ENCODE peak calls at places on chromosomes 2 and 18, in eight cellular contexts. W, Y, Z, C, H, Q, A and T are unnamed samples. For H3K27me3 and H3K9me3, the result is how much of the 10 kb centered on the place peaks cover.

GRCh38 chr2:64767670-64768425 is 114.1 kb upstream of the SERTAD2 start:
- DNase-seq in W (peak), Y (peak), Z (peak), C (peak), H (peak), Q (peak), A (peak), T (peak)

GRCh38 chr18:8754995-8755955 is 49.9 kb downstream of the MTCL1 start:
- DNase-seq in W (no peak), Y (peak), Z (no peak), C (no peak), H (no peak), Q (no peak), A (no peak), T (no peak)

GRCh38 chr2:8882094-8882493 is 44.7 kb upstream of the KIDINS220 start:
- DNase-seq in W (peak), Y (no peak), Z (no peak), C (no peak), H (no peak), Q (peak), A (no peak), T (no peak)

GRCh38 chr2:74051504-74051903 is 66.8 kb downstream of the TET3 start:
- DNase-seq in W (no peak), Y (no peak), Z (no peak), C (no peak), H (no peak), Q (no peak), A (no peak), T (no peak)

GRCh38 chr2:127566576-127566975 is 31.1 kb downstream of the MYO7B start:
- DNase-seq in W (no peak), Y (no peak), Z (no peak), C (no peak), H (no peak), Q (no peak), A (no peak), T (no peak)

GRCh38 chr18:49250819-49251388 is 209.5 kb downstream of the DYM start:
- DNase-seq in W (peak), Y (no peak), Z (no peak), C (no peak), H (no peak), Q (no peak), A (no peak), T (no peak)

GRCh38 chr2:162175720-162176119 is 23.7 kb upstream of the GCG start:
- DNase-seq in W (no peak), Y (no peak), Z (no peak), C (no peak), H (no peak), Q (no peak), A (no peak), T (no peak)

GRCh38 chr2:219298759-219299371 is 10.3 kb downstream of the PTPRN start:
- DNase-seq in W (peak), Y (peak), Z (peak), C (peak), H (peak), Q (peak), A (peak), T (peak)

GRCh38 chr18:59813942-59814341 is 85.9 kb upstream of the PMAIP1 start:
- DNase-seq in W (no peak), Y (no peak), Z (no peak), C (no peak), H (no peak), Q (no peak), A (no peak), T (no peak)

GRCh38 chr2:705971-706511 is 28.8 kb upstream of the TMEM18 start:
- DNase-seq in W (no peak), Y (no peak), Z (no peak), C (no peak), H (no peak), Q (no peak), A (no peak), T (no peak)

GRCh38 chr2:131047920-131048560 is 45.2 kb downstream of the FAM168B start:
- DNase-seq in W (no peak), Y (no peak), Z (no peak), C (no peak), H (no peak), Q (no peak), A (no peak), T (no peak)

GRCh38 chr2:124318913-124319312 is 293.8 kb downstream of the CNTNAP5 start:
- DNase-seq in W (no peak), Y (peak), Z (no peak), C (no peak), H (no peak), Q (no peak), A (no peak), T (no peak)

GRCh38 chr2:134056226-134056625 is 197.6 kb upstream of the MGAT5 start:
- DNase-seq in W (no peak), Y (no peak), Z (no peak), C (no peak), H (no peak), Q (no peak), A (no peak), T (no peak)

DNA sequence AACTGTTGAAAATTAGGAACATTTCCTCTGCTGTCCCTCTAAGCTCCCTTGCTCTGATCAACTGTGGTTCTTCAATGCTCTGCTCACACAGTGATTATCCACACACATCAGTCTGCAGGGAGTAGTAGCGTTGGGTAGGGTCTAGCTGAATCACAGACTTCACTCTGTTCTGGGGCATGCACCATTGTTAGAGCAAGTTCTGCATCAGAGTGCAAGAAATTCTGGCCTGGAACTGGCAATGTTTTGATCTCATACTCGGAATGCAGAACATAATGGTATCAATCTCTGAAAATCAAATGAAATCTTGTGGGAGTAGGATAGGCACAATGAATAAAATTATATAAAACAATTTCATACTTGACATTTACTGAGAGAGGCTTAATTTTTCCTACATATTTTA is 55.3 kb downstream of the HRH4 start:
- DNase-seq in W (no peak), Y (no peak), Z (no peak), C (no peak), H (no peak), Q (no peak), A (no peak), T (no peak)
- H3K27me3 ChIP-seq in W (under half), Y (under half), Z (under half), C (under half), H (under half), Q (under half), A (under half), T (under half)

GRCh38 chr2:228535396-228535795 is 353.9 kb upstream of the SPHKAP start:
- DNase-seq in W (no peak), Y (no peak), Z (no peak), C (no peak), H (no peak), Q (no peak), A (no peak), T (no peak)
- H3K9me3 ChIP-seq in W (under half), Y (under half), Z (under half), C (under half), H (under half), Q (under half), A (under half), T (under half)

DNA sequence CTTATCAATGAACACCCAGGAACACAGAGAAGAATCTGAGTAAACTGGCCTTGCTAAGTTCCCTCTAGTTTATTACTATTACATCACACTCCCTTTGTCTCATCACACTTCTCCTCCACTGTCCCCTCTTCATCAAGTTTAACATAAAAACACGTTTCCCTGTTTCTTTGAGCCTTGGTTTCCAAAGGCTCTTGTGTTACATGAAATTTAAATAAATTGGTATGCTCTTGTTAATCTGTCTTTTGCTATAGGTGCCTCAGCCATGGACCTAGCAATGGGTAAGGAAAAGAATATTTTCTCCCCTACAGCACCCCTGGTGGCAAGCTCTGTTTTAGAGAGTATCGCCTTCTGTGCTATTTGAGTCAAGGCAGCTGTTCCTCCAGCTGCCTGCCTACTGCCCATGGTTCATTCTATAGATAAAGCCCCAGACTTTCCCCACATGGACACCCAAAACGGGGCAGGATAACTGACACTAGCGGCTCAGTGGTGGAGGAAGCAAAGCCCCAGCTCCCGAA is 31.8 kb downstream of the TGIF1 start:
- DNase-seq in W (peak), Y (peak), Z (no peak), C (no peak), H (no peak), Q (peak), A (no peak), T (peak)
- TF ChIP-seq CTCF in W (peak), Y (peak), Z (no peak), C (peak), H (no peak), Q (peak), A (peak), T (peak)

GRCh38 chr2:44799754-44800153 is 141.7 kb upstream of the SIX3 start:
- DNase-seq in W (no peak), Y (no peak), Z (no peak), C (no peak), H (no peak), Q (no peak), A (no peak), T (no peak)
- H3K27me3 ChIP-seq in W (under half), Y (under half), Z (under half), C (half or more), H (under half), Q (under half), A (half or more), T (under half)

GRCh38 chr2:12222561-12222960 is 476.1 kb downstream of the LPIN1 start:
- DNase-seq in W (no peak), Y (no peak), Z (no peak), C (no peak), H (no peak), Q (no peak), A (no peak), T (no peak)
- H3K9me3 ChIP-seq in W (under half), Y (under half), Z (under half), C (under half), H (under half), Q (under half), A (under half), T (under half)

DNA sequence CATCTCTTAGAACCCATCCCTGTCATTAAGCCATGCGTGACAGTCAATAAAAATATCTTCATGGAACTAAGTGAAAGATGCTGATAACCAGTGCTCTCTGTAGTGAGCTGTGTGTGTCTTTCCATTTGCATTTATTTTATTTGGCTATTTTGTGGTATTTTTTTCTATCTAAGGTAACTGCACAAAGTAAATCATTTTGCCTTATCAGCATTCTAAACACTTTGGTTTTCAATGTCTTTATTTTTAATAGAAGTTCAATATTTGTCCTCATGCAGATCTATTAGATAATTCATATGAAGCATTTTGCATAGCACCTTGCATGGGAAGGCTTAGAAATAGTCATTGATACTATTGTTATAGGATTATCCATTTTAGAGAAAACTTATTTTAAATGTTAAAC is 163.6 kb upstream of the TANK start:
- DNase-seq in W (no peak), Y (no peak), Z (no peak), C (no peak), H (no peak), Q (no peak), A (no peak), T (no peak)
- TF ChIP-seq CTCF in W (no peak), Y (no peak), Z (no peak), C (no peak), H (no peak), Q (no peak), A (no peak), T (no peak)

GRCh38 chr2:232483296-232483922 is 4.2 kb downstream of the ECEL1 start:
- DNase-seq in W (no peak), Y (peak), Z (no peak), C (peak), H (no peak), Q (no peak), A (no peak), T (peak)
- H3K27me3 ChIP-seq in W (under half), Y (under half), Z (under half), C (half or more), H (under half), Q (under half), A (under half), T (under half)

GRCh38 chr18:13703899-13704298 is 22.5 kb downstream of the FAM210A start:
- DNase-seq in W (no peak), Y (no peak), Z (no peak), C (no peak), H (no peak), Q (no peak), A (no peak), T (no peak)
- H3K9me3 ChIP-seq in W (under half), Y (under half), Z (under half), C (under half), H (under half), Q (under half), A (under half), T (under half)

GRCh38 chr18:56645415-56646016 is 5.6 kb upstream of the WDR7 start:
- DNase-seq in W (no peak), Y (no peak), Z (no peak), C (no peak), H (no peak), Q (no peak), A (no peak), T (no peak)
- TF ChIP-seq CTCF in W (peak), Y (peak), Z (no peak), C (peak), H (no peak), Q (peak), A (peak), T (peak)

GRCh38 chr2:55419236-55419513 is 481 bp downstream of the CCDC88A start:
- DNase-seq in W (no peak), Y (peak), Z (peak), C (no peak), H (no peak), Q (peak), A (no peak), T (peak)

GRCh38 chr2:55419514-55420243 is at the start of gene CCDC88A:
- DNase-seq in W (peak), Y (peak), Z (peak), C (peak), H (peak), Q (peak), A (peak), T (peak)

GRCh38 chr2:55421326-55421725 is 1.7 kb upstream of the CCDC88A start:
- DNase-seq in W (no peak), Y (no peak), Z (no peak), C (no peak), H (no peak), Q (no peak), A (no peak), T (no peak)

GRCh38 chr2:55420901-55421300 is 1.2 kb upstream of the CCDC88A start:
- DNase-seq in W (no peak), Y (no peak), Z (no peak), C (no peak), H (no peak), Q (no peak), A (no peak), T (no peak)

GRCh38 chr2:55420244-55420713 is 623 bp upstream of the CCDC88A start:
- DNase-seq in W (no peak), Y (no peak), Z (no peak), C (no peak), H (no peak), Q (no peak), A (no peak), T (no peak)
- H3K27me3 ChIP-seq in W (under half), Y (under half), Z (under half), C (under half), H (under half), Q (under half), A (under half), T (under half)